ENCODE peak calls at places on chromosomes 2 and 18, in nine cellular contexts. H, J, A, F, I, Q, W, P and Y are unnamed samples.

GRCh38 chr18:43277164-43277600 is at the start of gene SYT4:
- DNase-seq in H (peak), J (no peak), A (peak), F (no peak), I (no peak), Q (peak), W (no peak), P (peak), Y (peak)

GRCh38 chr18:27695054-27695453 is 481.9 kb downstream of the CDH2 start:
- DNase-seq in H (no peak), J (no peak), A (no peak), F (no peak), I (no peak), Q (no peak), W (no peak), P (no peak), Y (peak)

GRCh38 chr2:231673348-231673770 is 35.0 kb upstream of the PTMA start:
- DNase-seq in H (no peak), J (no peak), A (no peak), F (no peak), I (peak), Q (no peak), W (no peak), P (peak), Y (no peak)

GRCh38 chr2:1586946-1587840 is 157.1 kb downstream of the PXDN start:
- DNase-seq in H (no peak), J (no peak), A (peak), F (no peak), I (no peak), Q (no peak), W (no peak), P (peak), Y (no peak)

GRCh38 chr18:47809420-47809819 is 121.0 kb downstream of the SMAD2 start:
- DNase-seq in H (no peak), J (no peak), A (no peak), F (no peak), I (no peak), Q (no peak), W (no peak), P (no peak), Y (no peak)

GRCh38 chr2:24828641-24829040 is 35.4 kb downstream of the CENPO start:
- DNase-seq in H (no peak), J (peak), A (no peak), F (no peak), I (no peak), Q (no peak), W (no peak), P (no peak), Y (no peak)

GRCh38 chr2:170665743-170666142 is 49.4 kb upstream of the SP5 start:
- DNase-seq in H (no peak), J (no peak), A (no peak), F (no peak), I (no peak), Q (no peak), W (no peak), P (no peak), Y (no peak)

GRCh38 chr2:36318547-36318946 is 37.0 kb upstream of the CRIM1 start:
- DNase-seq in H (no peak), J (no peak), A (no peak), F (no peak), I (no peak), Q (no peak), W (no peak), P (no peak), Y (no peak)

GRCh38 chr18:678482-679182 is 21.2 kb downstream of the TYMS start:
- DNase-seq in H (no peak), J (no peak), A (no peak), F (no peak), I (no peak), Q (no peak), W (no peak), P (no peak), Y (no peak)

GRCh38 chr18:76874643-76875389 is 52.5 kb downstream of the ZNF236 start:
- DNase-seq in H (peak), J (no peak), A (no peak), F (no peak), I (no peak), Q (no peak), W (no peak), P (no peak), Y (no peak)

GRCh38 chr2:113965644-113966043 is 75.8 kb downstream of the ACTR3 start:
- DNase-seq in H (peak), J (no peak), A (no peak), F (no peak), I (no peak), Q (no peak), W (peak), P (peak), Y (no peak)

GRCh38 chr2:182372661-182373060 is 54.2 kb downstream of the PDE1A start:
- DNase-seq in H (no peak), J (no peak), A (no peak), F (no peak), I (no peak), Q (no peak), W (no peak), P (peak), Y (no peak)

GRCh38 chr2:197116306-197116879 is 189.9 kb upstream of the PGAP1 start:
- DNase-seq in H (no peak), J (no peak), A (no peak), F (no peak), I (no peak), Q (no peak), W (no peak), P (no peak), Y (no peak)

GRCh38 chr2:104502904-104503303 is 351.0 kb upstream of the POU3F3 start:
- DNase-seq in H (no peak), J (no peak), A (no peak), F (no peak), I (no peak), Q (peak), W (no peak), P (no peak), Y (peak)

GRCh38 chr18:56124186-56124585 is 514.2 kb downstream of the TXNL1 start:
- DNase-seq in H (no peak), J (no peak), A (no peak), F (no peak), I (no peak), Q (no peak), W (no peak), P (peak), Y (no peak)

GRCh38 chr2:191701696-191702095 is 23.8 kb downstream of the NABP1 start:
- DNase-seq in H (no peak), J (no peak), A (no peak), F (no peak), I (no peak), Q (no peak), W (no peak), P (no peak), Y (no peak)

GRCh38 chr2:218152172-218152571 is 14.6 kb downstream of the CXCR1 start:
- DNase-seq in H (no peak), J (no peak), A (no peak), F (no peak), I (no peak), Q (no peak), W (no peak), P (no peak), Y (no peak)

GRCh38 chr18:57624988-57625387 is 3.4 kb upstream of the NARS1 start:
- DNase-seq in H (no peak), J (no peak), A (no peak), F (no peak), I (no peak), Q (no peak), W (no peak), P (peak), Y (no peak)

GRCh38 chr2:195342105-195342504 is 314.9 kb upstream of the SLC39A10 start:
- DNase-seq in H (no peak), J (no peak), A (no peak), F (no peak), I (peak), Q (no peak), W (no peak), P (no peak), Y (no peak)

GRCh38 chr2:120383191-120383590 is 37.3 kb downstream of the INHBB start:
- DNase-seq in H (no peak), J (no peak), A (peak), F (no peak), I (no peak), Q (no peak), W (no peak), P (no peak), Y (no peak)

GRCh38 chr2:74778381-74779371 is 55.3 kb upstream of the HK2 start:
- DNase-seq in H (peak), J (no peak), A (no peak), F (no peak), I (no peak), Q (no peak), W (no peak), P (peak), Y (no peak)

GRCh38 chr2:63009490-63009889 is 41.1 kb upstream of the OTX1 start:
- DNase-seq in H (no peak), J (no peak), A (no peak), F (no peak), I (no peak), Q (no peak), W (no peak), P (no peak), Y (no peak)

GRCh38 chr2:67840460-67841068 is 222.2 kb downstream of the C1D start:
- DNase-seq in H (peak), J (peak), A (peak), F (no peak), I (peak), Q (peak), W (peak), P (peak), Y (peak)